ENCODE peak calls at places on chromosomes 5 and 9, in nine cellular contexts. B, J, N, X, D, F, M, S and R are unnamed samples.

GRCh38 chr5:143217065-143217803 is 186.3 kb downstream of the NR3C1 start:
- DNase-seq in B (peak), J (no peak), N (no peak), X (peak), D (peak), F (no peak), M (peak), S (no peak), R (no peak)

GRCh38 chr5:34709861-34710673 is 53.9 kb downstream of the RAI14 start:
- DNase-seq in B (no peak), J (peak), N (no peak), X (peak), D (peak), F (no peak), M (peak), S (no peak), R (no peak)

GRCh38 chr5:140251527-140251973 is 51.4 kb downstream of the PFDN1 start:
- DNase-seq in B (no peak), J (no peak), N (no peak), X (peak), D (peak), F (no peak), M (peak), S (no peak), R (no peak)

GRCh38 chr5:130138406-130139060 is 234.3 kb downstream of the CHSY3 start:
- DNase-seq in B (no peak), J (no peak), N (no peak), X (peak), D (no peak), F (no peak), M (no peak), S (no peak), R (no peak)

GRCh38 chr9:131810351-131811170 is 70.7 kb upstream of the RAPGEF1 start:
- DNase-seq in B (no peak), J (no peak), N (no peak), X (no peak), D (peak), F (no peak), M (no peak), S (no peak), R (no peak)

GRCh38 chr5:139710370-139711066 is 62.4 kb downstream of the CXXC5 start:
- DNase-seq in B (peak), J (no peak), N (no peak), X (peak), D (peak), F (peak), M (peak), S (no peak), R (peak)

GRCh38 chr5:62138607-62139006 is 167.4 kb upstream of the KIF2A start:
- DNase-seq in B (peak), J (no peak), N (no peak), X (no peak), D (no peak), F (no peak), M (no peak), S (no peak), R (no peak)

GRCh38 chr5:127650022-127650421 is 1.1 kb downstream of the CTXN3 start:
- DNase-seq in B (peak), J (no peak), N (no peak), X (peak), D (no peak), F (no peak), M (no peak), S (no peak), R (no peak)

GRCh38 chr9:108854094-108854493 is 1.7 kb downstream of the ACTL7B start:
- DNase-seq in B (no peak), J (no peak), N (no peak), X (no peak), D (no peak), F (no peak), M (no peak), S (no peak), R (no peak)

GRCh38 chr9:137416563-137417151 is 6.3 kb downstream of the EXD3 start:
- DNase-seq in B (no peak), J (no peak), N (no peak), X (no peak), D (no peak), F (no peak), M (no peak), S (no peak), R (no peak)

GRCh38 chr9:137417161-137418021 is 5.6 kb downstream of the EXD3 start:
- DNase-seq in B (no peak), J (no peak), N (no peak), X (no peak), D (no peak), F (no peak), M (no peak), S (no peak), R (no peak)

GRCh38 chr9:137412431-137412830 is 10.5 kb downstream of the EXD3 start:
- DNase-seq in B (no peak), J (no peak), N (no peak), X (no peak), D (peak), F (no peak), M (peak), S (no peak), R (no peak)

GRCh38 chr9:137415451-137415850 is 7.5 kb downstream of the EXD3 start:
- DNase-seq in B (no peak), J (no peak), N (no peak), X (no peak), D (no peak), F (no peak), M (no peak), S (no peak), R (no peak)

DNA sequence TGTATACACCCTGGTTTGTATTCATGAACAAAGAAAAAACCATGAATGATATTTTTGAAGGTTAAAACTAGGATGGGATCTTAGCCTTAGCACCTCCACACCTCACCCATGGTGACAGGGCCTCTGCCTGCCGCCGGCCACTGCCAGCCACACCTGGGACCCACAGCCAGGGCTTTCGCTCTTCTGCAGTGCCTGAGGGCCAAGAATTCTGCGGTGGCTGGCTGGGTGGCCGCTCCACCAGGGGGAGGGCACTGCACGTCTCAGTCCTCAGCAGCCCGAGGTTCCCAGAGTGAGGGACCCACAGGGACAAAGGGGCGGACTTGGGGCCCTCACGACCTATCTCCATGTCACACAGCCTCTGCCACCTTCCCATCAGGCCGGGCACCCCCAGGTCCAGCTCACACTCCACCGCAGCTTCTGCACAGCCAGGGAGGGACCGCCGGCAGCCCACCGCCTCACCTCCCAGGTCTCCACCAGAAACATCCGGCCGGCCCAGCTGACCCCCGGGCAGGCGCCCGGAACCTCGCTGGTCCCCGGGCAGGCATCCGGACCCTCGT is 6.9 kb downstream of the EXD3 start:
- DNase-seq in B (no peak), J (no peak), N (no peak), X (no peak), D (peak), F (no peak), M (no peak), S (no peak), R (no peak)
- TF ChIP-seq CTCF in B (no peak), J (no peak), N (no peak), X (no peak), D (no peak), F (no peak), M (no peak), S (no peak), R (no peak)

GRCh38 chr5:153816870-153817269 is 221.8 kb downstream of the FAM114A2 start:
- DNase-seq in B (no peak), J (no peak), N (no peak), X (no peak), D (no peak), F (no peak), M (no peak), S (no peak), R (no peak)
- TF ChIP-seq CTCF in B (no peak), J (no peak), N (no peak), X (no peak), D (peak), F (no peak), M (no peak), S (no peak), R (no peak)

GRCh38 chr9:124037790-124038189 is 26.2 kb downstream of the LHX2 start:
- DNase-seq in B (peak), J (no peak), N (no peak), X (no peak), D (peak), F (no peak), M (no peak), S (no peak), R (no peak)
- TF ChIP-seq CTCF in B (peak), J (no peak), N (no peak), X (peak), D (peak), F (no peak), M (no peak), S (no peak), R (no peak)

GRCh38 chr5:136901-137300 is 44.9 kb downstream of the PLEKHG4B start:
- DNase-seq in B (no peak), J (no peak), N (no peak), X (no peak), D (no peak), F (no peak), M (no peak), S (no peak), R (no peak)
- TF ChIP-seq CTCF in B (no peak), J (no peak), N (no peak), X (no peak), D (no peak), F (no peak), M (no peak), S (no peak), R (no peak)

GRCh38 chr5:52740007-52740406 is 47.7 kb upstream of the ITGA1 start:
- DNase-seq in B (no peak), J (no peak), N (no peak), X (no peak), D (no peak), F (no peak), M (no peak), S (no peak), R (no peak)
- TF ChIP-seq CTCF in B (no peak), J (no peak), N (no peak), X (no peak), D (no peak), F (no peak), M (no peak), S (no peak), R (no peak)

GRCh38 chr9:71975833-71976232 is 64.4 kb downstream of the C9orf85 start:
- DNase-seq in B (no peak), J (no peak), N (no peak), X (peak), D (no peak), F (no peak), M (no peak), S (no peak), R (no peak)
- TF ChIP-seq CTCF in B (no peak), J (peak), N (no peak), X (peak), D (peak), F (peak), M (peak), S (no peak), R (no peak)

GRCh38 chr5:96516631-96517071 is 83.6 kb upstream of the PCSK1 start:
- DNase-seq in B (no peak), J (no peak), N (no peak), X (peak), D (peak), F (no peak), M (peak), S (no peak), R (no peak)
- TF ChIP-seq CTCF in B (no peak), J (peak), N (no peak), X (no peak), D (peak), F (no peak), M (peak), S (no peak), R (no peak)